ENCODE peak calls at places on chromosomes 16 and 17, in ten cellular contexts. V is thoracic aorta; H is activated gamma-delta T cell treated with anti-CD3 and anti-CD28 coated beads, Interleukin-2, amount 50 U/mL, for 16 hours; P is fibroblast of the aortic adventitia; R is naive thymus-derived CD8-positive, alpha-beta T cell; T is naive thymus-derived CD4-positive, alpha-beta T cell; F is transverse colon; Z is ureter; L is HL-60; G is progenitor cell of endocrine pancreas. U is an unnamed sample.

GRCh38 chr16:53745126-53745525 is 41.2 kb downstream of the FTO start:
- DNase-seq in V (no peak), H (no peak), P (peak; percentile 76), R (no peak), T (no peak), F (no peak), Z (no peak), L (no peak), G (no peak), U (no peak)

GRCh38 chr17:80416940-80417293 is 1.9 kb downstream of the ENDOV start:
- DNase-seq in V (no peak), H (no peak), P (no peak), R (no peak), T (no peak), F (no peak), Z (no peak), L (no peak), G (no peak), U (no peak)

GRCh38 chr16:57533618-57534336 is 2.6 kb downstream of the CCDC102A start:
- DNase-seq in V (no peak), H (no peak), P (no peak), R (peak; percentile 34), T (no peak), F (no peak), Z (peak; percentile 53), L (no peak), G (no peak), U (no peak)

GRCh38 chr16:30066882-30067583 is 1.5 kb downstream of the ALDOA start:
- DNase-seq in V (no peak), H (no peak), P (no peak), R (no peak), T (no peak), F (peak; percentile 57), Z (no peak), L (no peak), G (no peak), U (no peak)

GRCh38 chr16:84018710-84019109 is 23.9 kb downstream of the SLC38A8 start:
- DNase-seq in V (no peak), H (no peak), P (no peak), R (no peak), T (no peak), F (no peak), Z (no peak), L (no peak), G (no peak), U (no peak)

GRCh38 chr16:11312718-11313492 is 31.8 kb upstream of the PRM1 start:
- DNase-seq in V (no peak), H (no peak), P (peak; percentile 47), R (no peak), T (no peak), F (peak; percentile 64), Z (no peak), L (no peak), G (no peak), U (peak; percentile 21)

GRCh38 chr17:35210741-35211140 is 16.5 kb upstream of the SLC35G3 start:
- DNase-seq in V (no peak), H (no peak), P (no peak), R (peak; percentile 46), T (no peak), F (no peak), Z (no peak), L (no peak), G (no peak), U (no peak)

GRCh38 chr17:1001640-1002411 is 4.9 kb downstream of the TIMM22 start:
- DNase-seq in V (no peak), H (no peak), P (peak; percentile 76), R (no peak), T (no peak), F (no peak), Z (no peak), L (no peak), G (no peak), U (no peak)

GRCh38 chr17:80431246-80432195 is 16.6 kb downstream of the ENDOV start:
- DNase-seq in V (no peak), H (no peak), P (no peak), R (no peak), T (no peak), F (no peak), Z (no peak), L (no peak), G (no peak), U (no peak)

GRCh38 chr16:5042574-5043171 is 8.9 kb upstream of the NAGPA start:
- DNase-seq in V (no peak), H (no peak), P (no peak), R (no peak), T (no peak), F (no peak), Z (no peak), L (no peak), G (no peak), U (no peak)

GRCh38 chr16:3182608-3183444 is 5.2 kb upstream of the OR1F1 start:
- DNase-seq in V (no peak), H (no peak), P (peak; percentile 46), R (peak; percentile 15), T (no peak), F (peak; percentile 35), Z (no peak), L (no peak), G (no peak), U (no peak)

GRCh38 chr17:1315891-1316403 is 36.5 kb downstream of the TRARG1 start:
- DNase-seq in V (peak; percentile 40), H (no peak), P (no peak), R (no peak), T (no peak), F (no peak), Z (no peak), L (no peak), G (no peak), U (no peak)

GRCh38 chr16:67678354-67679023 is 11.9 kb downstream of the C16orf86 start:
- DNase-seq in V (no peak), H (no peak), P (no peak), R (no peak), T (no peak), F (peak; percentile 54), Z (no peak), L (no peak), G (no peak), U (no peak)

GRCh38 chr16:67517661-67518423 is 10.8 kb upstream of the RIPOR1 start:
- DNase-seq in V (no peak), H (no peak), P (no peak), R (no peak), T (no peak), F (peak; percentile 28), Z (no peak), L (no peak), G (no peak), U (no peak)

GRCh38 chr17:75692976-75693375 is 25.8 kb downstream of the SAP30BP start:
- DNase-seq in V (no peak), H (no peak), P (no peak), R (no peak), T (no peak), F (no peak), Z (no peak), L (no peak), G (no peak), U (no peak)

GRCh38 chr17:48555183-48555615 is 10.3 kb upstream of the HOXB2 start:
- DNase-seq in V (no peak), H (no peak), P (peak; percentile 98), R (no peak), T (no peak), F (no peak), Z (no peak), L (no peak), G (no peak), U (no peak)

GRCh38 chr17:45867702-45868101 is 23.0 kb downstream of the SPPL2C start:
- DNase-seq in V (no peak), H (no peak), P (no peak), R (no peak), T (no peak), F (no peak), Z (no peak), L (no peak), G (no peak), U (no peak)

GRCh38 chr17:74305865-74306654 is 20.0 kb upstream of the KIF19 start:
- DNase-seq in V (no peak), H (no peak), P (no peak), R (no peak), T (no peak), F (no peak), Z (no peak), L (no peak), G (no peak), U (no peak)

GRCh38 chr16:71287903-71288302 is 1.3 kb downstream of the CMTR2 start:
- DNase-seq in V (no peak), H (no peak), P (no peak), R (no peak), T (no peak), F (no peak), Z (no peak), L (no peak), G (no peak), U (no peak)

GRCh38 chr16:19463468-19464315 is 46.0 kb downstream of the TMC5 start:
- DNase-seq in V (no peak), H (no peak), P (no peak), R (no peak), T (no peak), F (no peak), Z (no peak), L (no peak), G (no peak), U (no peak)

GRCh38 chr17:48840441-48840840 is 9.6 kb downstream of the CALCOCO2 start:
- DNase-seq in V (no peak), H (no peak), P (peak; percentile 27), R (no peak), T (no peak), F (no peak), Z (no peak), L (no peak), G (no peak), U (no peak)

GRCh38 chr17:30413109-30413508 is 34.4 kb downstream of the CPD start:
- DNase-seq in V (no peak), H (no peak), P (no peak), R (no peak), T (no peak), F (no peak), Z (no peak), L (no peak), G (no peak), U (no peak)

GRCh38 chr17:62065611-62066468 is 762 bp upstream of the MED13 start:
- DNase-seq in V (peak; percentile 96), H (peak; percentile 98), P (peak; percentile 96), R (peak; percentile 97), T (peak; percentile 91), F (peak; percentile 99), Z (peak; percentile 99), L (peak; percentile 93), G (peak; percentile 98), U (peak; percentile 96)

GRCh38 chr17:17056167-17056562 is 13.9 kb downstream of the MPRIP start:
- DNase-seq in V (no peak), H (no peak), P (no peak), R (no peak), T (no peak), F (no peak), Z (no peak), L (no peak), G (no peak), U (no peak)

GRCh38 chr17:48241131-48241591 is 133.6 kb downstream of the SNX11 start:
- DNase-seq in V (no peak), H (no peak), P (peak; percentile 80), R (no peak), T (no peak), F (no peak), Z (no peak), L (peak; percentile 16), G (no peak), U (no peak)

GRCh38 chr17:49928826-49929475 is 40.0 kb upstream of the DLX4 start:
- DNase-seq in V (no peak), H (no peak), P (no peak), R (no peak), T (no peak), F (no peak), Z (no peak), L (no peak), G (no peak), U (no peak)

U was measured in activated T-cell treated with anti-CD3 and anti-CD28 coated beads for 4 hours.